ENCODE peak calls at places on chromosomes 12 and 14, in eight cellular contexts. T is GM04503, M is RWPE2, X is MCF 10A, Y is GDM1, F is Panc1, J is omental fat pad, N is erythroblast. V is an unnamed sample.

GRCh38 chr12:131275824-131276223 is 322.1 kb downstream of the ADGRD1 start:
- DNase-seq in T (no peak), M (no peak), X (no peak), Y (no peak), F (no peak), J (no peak), N (no peak), V (no peak)

GRCh38 chr14:65035049-65035448 is 48.4 kb downstream of the FNTB start:
- DNase-seq in T (no peak), M (no peak), X (no peak), Y (no peak), F (no peak), J (no peak), N (no peak), V (no peak)

GRCh38 chr12:90299121-90299520 is 590.5 kb upstream of the ATP2B1 start:
- DNase-seq in T (no peak), M (no peak), X (no peak), Y (no peak), F (no peak), J (no peak), N (no peak), V (no peak)

GRCh38 chr14:91173221-91173670 is 59.4 kb downstream of the DGLUCY start:
- DNase-seq in T (no peak), M (peak), X (peak), Y (peak), F (peak), J (peak), N (peak), V (peak)

GRCh38 chr12:80268924-80269749 is 169.8 kb downstream of the OTOGL start:
- DNase-seq in T (peak), M (no peak), X (peak), Y (no peak), F (peak), J (no peak), N (no peak), V (no peak)

GRCh38 chr12:3438401-3438800 is 52.6 kb upstream of the PRMT8 start:
- DNase-seq in T (no peak), M (no peak), X (no peak), Y (no peak), F (no peak), J (no peak), N (no peak), V (no peak)

GRCh38 chr12:13853471-13853870 is 127.9 kb downstream of the GRIN2B start:
- DNase-seq in T (no peak), M (no peak), X (no peak), Y (no peak), F (no peak), J (no peak), N (no peak), V (no peak)

GRCh38 chr12:127820846-127821245 is 446.1 kb upstream of the TMEM132C start:
- DNase-seq in T (no peak), M (no peak), X (no peak), Y (no peak), F (no peak), J (no peak), N (no peak), V (no peak)

GRCh38 chr14:23160924-23161522 is 22.4 kb downstream of the SLC7A8 start:
- DNase-seq in T (no peak), M (peak), X (peak), Y (no peak), F (no peak), J (no peak), N (peak), V (no peak)

GRCh38 chr12:113314121-113314529 is 20.8 kb downstream of the SLC8B1 start:
- DNase-seq in T (no peak), M (no peak), X (no peak), Y (no peak), F (no peak), J (no peak), N (no peak), V (no peak)

GRCh38 chr14:61533513-61534255 is 161.6 kb upstream of the HIF1A start:
- DNase-seq in T (no peak), M (no peak), X (peak), Y (no peak), F (no peak), J (no peak), N (no peak), V (no peak)

GRCh38 chr14:32197919-32198318 is 3.9 kb upstream of the RNU6-7 start:
- DNase-seq in T (no peak), M (no peak), X (no peak), Y (no peak), F (no peak), J (no peak), N (no peak), V (no peak)